ENCODE peak calls at places on chromosomes 6 and 20, in seven cellular contexts. O is IMR-90, K is neuronal stem cell, P is H9, F is trophoblast cell, H is H1, G is mesendoderm. V is an unnamed sample. For H3K4me1, the result is how much of the 10 kb centered on the place peaks cover.

GRCh38 chr6:141152951-141153350 is 979.8 kb upstream of the GJE1 start:
- DNase-seq in O (no peak), K (no peak), P (no peak), F (no peak), H (no peak), G (no peak), V (no peak)

GRCh38 chr6:22236626-22237414 is 60.0 kb downstream of the PRL start:
- DNase-seq in O (peak), K (no peak), P (no peak), F (no peak), H (no peak), G (peak), V (peak)

GRCh38 chr6:71383476-71383875 is 94.9 kb downstream of the OGFRL1 start:
- DNase-seq in O (no peak), K (no peak), P (no peak), F (no peak), H (no peak), G (no peak), V (no peak)

GRCh38 chr20:33644313-33645071 is 17.6 kb upstream of the C20orf144 start:
- DNase-seq in O (no peak), K (no peak), P (no peak), F (no peak), H (no peak), G (no peak), V (no peak)

GRCh38 chr6:168959696-168960095 is 293.9 kb downstream of the THBS2 start:
- DNase-seq in O (no peak), K (no peak), P (no peak), F (no peak), H (no peak), G (no peak), V (no peak)

GRCh38 chr20:61345656-61346055 is 93.6 kb downstream of the CDH4 start:
- DNase-seq in O (no peak), K (no peak), P (no peak), F (no peak), H (no peak), G (peak), V (no peak)

GRCh38 chr6:166493427-166494100 is 92.9 kb downstream of the RAMACL start:
- DNase-seq in O (no peak), K (no peak), P (no peak), F (no peak), H (no peak), G (no peak), V (no peak)

GRCh38 chr6:141552463-141552862 is 580.3 kb upstream of the GJE1 start:
- DNase-seq in O (peak), K (no peak), P (no peak), F (peak), H (no peak), G (no peak), V (peak)

DNA sequence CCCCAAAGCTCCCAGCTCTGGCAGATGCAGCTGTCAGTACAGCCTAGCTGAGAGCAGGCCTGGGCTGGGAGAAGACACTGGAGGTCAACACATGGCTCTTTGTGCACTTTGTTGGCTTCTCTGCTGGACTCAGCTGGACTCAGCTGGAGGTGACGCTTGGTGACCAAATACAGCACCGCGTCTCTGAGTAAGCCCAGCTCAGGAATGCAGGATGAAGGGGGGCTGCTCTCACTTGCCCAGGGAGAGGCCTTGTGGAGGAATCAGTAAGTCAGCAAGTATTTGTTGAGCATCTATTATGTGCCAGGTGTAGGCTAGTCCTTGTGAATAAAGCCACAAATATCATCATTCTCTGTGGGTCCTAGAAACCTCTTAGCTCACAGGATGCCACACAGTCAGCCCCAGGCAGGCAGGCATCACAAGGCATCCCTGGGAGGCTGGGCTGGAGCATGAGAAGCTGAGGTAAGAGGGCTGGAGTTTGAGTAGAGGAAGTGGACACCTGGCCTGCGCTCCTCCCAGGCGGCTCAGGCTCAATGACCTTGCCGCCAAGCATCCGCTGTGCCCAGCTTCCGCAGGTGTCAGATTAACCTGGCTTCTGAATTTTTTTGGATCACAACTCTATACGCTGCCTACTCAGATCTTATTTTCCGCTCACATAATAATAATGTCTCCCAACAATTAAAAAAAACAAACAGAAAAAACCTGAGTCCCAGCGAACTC is 95.4 kb downstream of the TMEM170B start:
- DNase-seq in O (peak), K (no peak), P (no peak), F (no peak), H (no peak), G (peak), V (peak)
- H3K4me1 ChIP-seq in O (under half), K (under half), P (under half), F (under half), H (under half), G (under half), V (under half)

DNA sequence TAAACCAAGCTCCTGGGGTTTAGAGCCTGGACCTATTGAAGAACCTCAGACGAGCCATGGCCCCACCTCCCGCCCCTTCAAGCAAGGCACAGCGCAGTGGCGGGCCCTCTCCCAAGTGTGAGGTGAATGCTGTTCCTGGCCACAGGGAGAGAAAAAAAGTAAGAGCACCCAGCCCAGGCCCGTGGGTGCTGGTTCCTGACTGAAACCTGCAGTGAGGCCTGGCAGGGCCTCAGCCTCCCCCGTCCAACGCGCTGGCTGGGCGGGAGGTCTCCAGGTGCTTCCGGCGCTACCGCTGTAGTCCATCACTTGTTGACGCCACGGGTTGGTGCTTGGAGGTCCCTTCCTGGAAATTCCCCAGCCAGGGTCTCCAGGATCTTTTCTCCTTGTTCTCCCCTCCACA is 5.5 kb upstream of the FAM83C start:
- DNase-seq in O (no peak), K (no peak), P (no peak), F (no peak), H (no peak), G (no peak), V (no peak)
- H4K8ac ChIP-seq in O (no peak), K (no peak), P (no peak), F (no peak), H (peak), G (no peak), V (no peak)

GRCh38 chr6:36336779-36337194 is at the start of gene BNIP5:
- DNase-seq in O (no peak), K (no peak), P (no peak), F (no peak), H (no peak), G (no peak), V (no peak)
- H3K4me1 ChIP-seq in O (under half), K (under half), P (under half), F (under half), H (under half), G (under half), V (under half)

GRCh38 chr6:8268606-8269005 is 166.3 kb upstream of the EEF1E1 start:
- DNase-seq in O (no peak), K (no peak), P (no peak), F (no peak), H (no peak), G (no peak), V (no peak)
- H4K8ac ChIP-seq in O (no peak), K (no peak), P (no peak), F (no peak), H (no peak), G (no peak), V (no peak)

GRCh38 chr6:42968783-42969182 is 8.2 kb downstream of the GNMT start:
- DNase-seq in O (no peak), K (no peak), P (no peak), F (no peak), H (no peak), G (no peak), V (no peak)

GRCh38 chr6:42969934-42970333 is 9.0 kb downstream of the PEX6 start:
- DNase-seq in O (no peak), K (no peak), P (no peak), F (no peak), H (no peak), G (no peak), V (no peak)

GRCh38 chr6:42969431-42969830 is 8.9 kb downstream of the GNMT start:
- DNase-seq in O (no peak), K (no peak), P (no peak), F (no peak), H (no peak), G (peak), V (no peak)

GRCh38 chr6:42968126-42968701 is 7.7 kb downstream of the GNMT start:
- DNase-seq in O (no peak), K (no peak), P (no peak), F (no peak), H (no peak), G (no peak), V (no peak)

DNA sequence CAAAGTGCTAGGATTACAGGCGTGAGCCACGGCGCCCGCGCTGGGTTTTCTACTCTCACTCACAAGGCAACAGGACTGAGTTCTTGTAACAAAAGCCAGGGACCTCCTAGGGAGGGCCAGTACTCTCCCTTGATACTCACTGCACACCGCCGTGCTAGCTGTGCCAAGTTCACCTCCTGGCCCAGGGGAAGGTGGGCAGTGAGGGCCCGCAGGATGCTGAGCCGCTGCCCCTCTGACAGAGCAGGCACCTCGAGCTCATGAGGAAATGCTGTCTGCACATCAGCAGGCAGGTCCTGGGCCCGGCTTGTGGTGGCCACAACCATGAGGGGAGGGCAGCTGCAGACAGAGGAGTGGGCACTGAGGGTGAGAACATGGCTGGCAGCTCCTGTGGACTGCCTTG is 6.7 kb downstream of the GNMT start:
- DNase-seq in O (no peak), K (no peak), P (no peak), F (no peak), H (no peak), G (no peak), V (no peak)
- H3K4me1 ChIP-seq in O (under half), K (under half), P (under half), F (under half), H (under half), G (under half), V (under half)

GRCh38 chr6:13725052-13725451 is 13.4 kb upstream of the RANBP9 start:
- DNase-seq in O (no peak), K (no peak), P (no peak), F (peak), H (no peak), G (no peak), V (no peak)
- H4K8ac ChIP-seq in O (no peak), K (no peak), P (no peak), F (no peak), H (no peak), G (no peak), V (no peak)

GRCh38 chr6:56719310-56719709 is 76.6 kb upstream of the DST start:
- DNase-seq in O (no peak), K (no peak), P (no peak), F (peak), H (no peak), G (no peak), V (no peak)
- H3K4me1 ChIP-seq in O (under half), K (under half), P (under half), F (under half), H (under half), G (under half), V (under half)

GRCh38 chr6:10597499-10598001 is 76.4 kb downstream of the GCNT2 start:
- DNase-seq in O (no peak), K (no peak), P (no peak), F (no peak), H (no peak), G (no peak), V (no peak)

GRCh38 chr6:10599046-10599445 is 77.9 kb downstream of the GCNT2 start:
- DNase-seq in O (no peak), K (no peak), P (no peak), F (no peak), H (no peak), G (no peak), V (no peak)

GRCh38 chr6:10591411-10592160 is 70.4 kb downstream of the GCNT2 start:
- DNase-seq in O (no peak), K (no peak), P (no peak), F (no peak), H (no peak), G (no peak), V (no peak)

GRCh38 chr6:10598084-10598960 is 77.2 kb downstream of the GCNT2 start:
- DNase-seq in O (no peak), K (no peak), P (no peak), F (peak), H (no peak), G (peak), V (no peak)

DNA sequence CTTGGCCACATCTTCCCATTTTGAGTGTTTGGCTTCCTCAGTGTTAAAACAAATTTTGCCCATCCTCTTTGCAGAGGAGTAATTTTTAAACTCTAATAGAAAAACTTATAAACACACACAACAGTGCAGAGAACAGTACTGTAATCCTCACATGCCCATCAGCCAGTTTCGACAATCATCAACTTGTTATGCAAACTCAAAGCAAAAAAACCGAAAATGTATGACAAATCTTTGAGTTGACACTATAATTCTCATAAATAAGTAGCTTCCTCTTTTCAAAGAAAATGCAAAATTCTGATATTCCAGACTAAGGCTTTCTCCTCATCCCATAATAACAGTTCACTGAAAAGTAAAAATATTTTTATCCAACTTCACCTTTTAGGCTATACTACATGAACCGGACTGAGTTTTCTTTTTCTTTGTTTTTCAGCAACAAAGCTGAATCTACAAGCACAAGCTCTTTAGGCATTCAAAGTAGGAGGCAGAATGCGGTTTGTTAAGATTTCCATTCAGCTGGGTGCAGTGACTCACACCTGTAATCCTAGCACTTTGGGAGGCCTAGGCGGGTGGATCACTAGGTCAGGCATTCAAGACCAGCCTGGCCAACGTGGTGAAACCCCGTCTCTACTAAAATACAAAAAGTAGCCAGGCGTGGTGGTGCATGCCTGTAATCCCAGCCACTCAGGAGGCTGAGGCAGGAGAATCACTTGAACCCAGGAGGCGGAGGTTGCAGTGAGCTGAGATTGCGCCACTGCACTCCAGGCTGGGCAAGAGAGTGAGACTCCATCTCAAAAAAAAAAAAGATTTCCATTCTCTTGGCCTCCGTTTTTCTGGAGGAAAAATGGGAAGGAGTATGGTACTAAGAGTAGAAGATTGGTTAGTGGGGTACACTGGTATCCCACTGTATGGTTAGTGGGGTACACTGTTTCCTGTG is 74.8 kb downstream of the GCNT2 start:
- DNase-seq in O (peak), K (no peak), P (peak), F (peak), H (no peak), G (peak), V (peak)
- H4K8ac ChIP-seq in O (no peak), K (no peak), P (no peak), F (no peak), H (no peak), G (no peak), V (no peak)

DNA sequence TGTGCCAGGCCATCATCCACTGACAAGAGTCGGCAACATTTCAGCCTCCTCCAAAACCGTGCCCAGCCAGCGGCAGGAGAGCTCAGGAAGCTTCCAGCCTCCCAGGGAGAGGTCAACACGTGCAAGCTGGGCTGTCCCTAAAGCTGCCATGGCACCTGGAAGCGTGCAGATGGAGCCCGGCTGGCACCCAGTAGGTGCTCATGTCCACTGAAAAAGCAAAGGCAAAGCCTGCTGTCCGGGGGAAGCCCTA is 14.4 kb upstream of the TLDC2 start:
- DNase-seq in O (no peak), K (no peak), P (no peak), F (no peak), H (no peak), G (no peak), V (no peak)
- H3K4me1 ChIP-seq in O (under half), K (under half), P (under half), F (under half), H (under half), G (under half), V (half or more)

DNA sequence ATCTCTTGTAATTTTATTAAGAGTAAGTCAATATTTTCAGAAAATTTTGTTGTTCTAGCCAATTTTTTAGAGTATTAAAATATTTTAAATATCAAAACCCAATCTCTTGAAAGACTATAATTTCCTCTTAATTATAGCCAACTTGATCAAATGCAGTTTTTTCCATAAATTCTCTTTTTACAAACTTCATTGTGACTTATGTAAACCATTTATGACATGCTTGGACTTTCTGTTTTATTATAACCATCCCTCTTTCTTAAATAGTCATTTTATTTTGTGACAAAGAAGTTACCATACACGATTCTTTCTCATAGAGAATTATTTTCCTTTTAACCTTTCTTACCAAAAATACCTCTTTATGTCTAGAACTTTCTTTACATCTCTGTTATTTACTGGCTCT is 1075.5 kb downstream of the KHDRBS2 start:
- DNase-seq in O (no peak), K (no peak), P (no peak), F (no peak), H (no peak), G (peak), V (no peak)
- H4K8ac ChIP-seq in O (no peak), K (no peak), P (no peak), F (no peak), H (no peak), G (no peak), V (no peak)

V was measured in mesenchymal stem cell.